ENCODE peak calls at places on chromosomes 13 and 19, in four cellular contexts. Z is body of pancreas, W is astrocyte of the cerebellum, P is transverse colon. U is an unnamed sample.

GRCh38 chr13:45048890-45049407 is 59.6 kb downstream of the GPALPP1 start:
- DNase-seq in Z (no peak), W (no peak), P (no peak), U (no peak)

GRCh38 chr19:50268046-50268445 is 61.1 kb downstream of the KCNC3 start:
- DNase-seq in Z (no peak), W (no peak), P (no peak), U (no peak)

GRCh38 chr13:46748300-46748699 is 48.7 kb downstream of the ESD start:
- DNase-seq in P (no peak), Z (no peak), W (no peak), U (peak; percentile 15)

GRCh38 chr19:10260141-10260584 is 8.1 kb downstream of the MRPL4 start:
- DNase-seq in Z (no peak), P (no peak), W (no peak), U (no peak)

GRCh38 chr19:42201489-42202289 is 15.8 kb downstream of the DEDD2 start:
- DNase-seq in W (no peak), P (peak; percentile 56), Z (no peak), U (no peak)

GRCh38 chr13:44045179-44045562 is 165.5 kb downstream of the LACC1 start:
- DNase-seq in Z (no peak), P (no peak), W (no peak), U (no peak)

GRCh38 chr19:19226204-19226603 is 14.4 kb downstream of the NCAN start:
- DNase-seq in P (no peak), Z (no peak), W (no peak), U (no peak)

GRCh38 chr19:41906271-41906670 is 22.0 kb downstream of the ERFL start:
- DNase-seq in W (no peak), Z (no peak), P (no peak), U (no peak)

DNA sequence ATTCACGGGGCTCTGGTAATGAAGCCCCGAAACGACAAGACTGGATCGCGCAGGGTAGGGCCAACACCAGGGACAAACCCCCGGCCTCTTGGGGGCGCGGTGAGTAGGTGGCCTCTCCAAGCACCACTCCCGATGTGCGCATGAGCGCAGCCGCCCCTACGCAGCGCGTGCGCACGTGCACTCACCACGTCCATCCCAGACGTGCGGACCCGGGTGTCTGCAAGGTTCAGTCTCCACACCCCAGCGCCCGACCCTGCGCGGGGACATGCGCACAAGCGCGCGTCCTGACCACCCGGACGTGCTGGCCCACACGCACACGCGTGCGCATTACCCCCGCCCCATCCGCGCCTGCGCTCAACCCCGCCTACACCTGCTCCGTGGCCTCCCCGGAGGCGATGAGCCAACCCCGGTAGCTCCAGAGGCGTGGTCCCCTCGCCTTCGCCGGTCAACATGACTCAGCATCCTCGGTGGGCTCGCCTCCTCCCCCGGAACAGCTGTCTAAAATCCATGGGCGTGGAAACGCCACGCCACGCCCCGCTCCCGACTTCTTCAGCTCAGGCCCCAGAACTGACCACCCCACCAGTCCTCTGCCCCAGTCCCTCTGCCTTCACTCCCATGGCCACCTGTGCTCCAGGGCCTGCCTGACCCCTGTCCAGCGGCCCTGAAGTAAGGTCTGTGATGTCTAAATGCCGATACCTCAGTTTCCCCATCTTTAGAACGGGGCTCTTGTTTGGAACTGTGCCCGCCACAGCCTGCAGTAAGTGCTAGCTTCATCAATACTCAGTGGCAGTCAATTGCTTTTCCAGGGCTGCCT is 5.6 kb upstream of the GPI start:
- DNase-seq in Z (peak; percentile 98), W (peak; percentile 84), P (peak; percentile 98), U (peak; percentile 99)
- TF ChIP-seq CTCF in Z (peak; percentile 66), W (peak; percentile 59), P (peak; percentile 38), U (peak; percentile 50)

GRCh38 chr19:55451163-55451521 is 8.0 kb upstream of the SHISA7 start:
- DNase-seq in P (no peak), Z (no peak), W (no peak), U (no peak)
- TF ChIP-seq CTCF in P (no peak), Z (no peak), W (no peak), U (no peak)

DNA sequence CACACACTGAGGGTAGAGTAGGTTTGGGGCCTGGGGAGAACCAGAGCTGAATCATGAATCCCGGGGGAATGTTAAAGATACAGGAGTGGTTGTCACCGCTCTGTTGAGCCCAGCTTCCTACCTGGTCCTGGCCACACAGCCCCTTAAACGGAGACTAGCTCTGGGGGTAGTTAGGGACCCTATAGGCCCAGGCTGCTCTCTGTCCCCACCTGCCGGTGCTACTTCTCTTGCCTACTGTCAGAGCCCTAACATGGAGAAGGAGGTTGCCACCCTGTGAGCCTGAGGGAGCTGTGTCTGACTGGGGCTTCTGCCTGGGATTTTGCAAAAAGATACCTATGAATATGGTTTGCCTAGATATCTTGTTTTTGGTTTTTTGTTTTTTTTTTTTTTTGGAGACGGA is 36.6 kb upstream of the ZNF429 start:
- DNase-seq in W (no peak), Z (peak; percentile 16), P (no peak), U (no peak)
- TF ChIP-seq CTCF in W (no peak), Z (no peak), P (no peak), U (no peak)

GRCh38 chr13:53141336-53141735 is 112.7 kb downstream of the OLFM4 start:
- DNase-seq in P (no peak), W (no peak), Z (no peak), U (no peak)
- TF ChIP-seq CTCF in P (no peak), W (no peak), Z (no peak), U (no peak)

GRCh38 chr19:29018542-29018941 is 194.4 kb downstream of the UQCRFS1 start:
- DNase-seq in Z (no peak), P (no peak), W (no peak), U (no peak)

GRCh38 chr19:29015569-29015968 is 197.4 kb downstream of the UQCRFS1 start:
- DNase-seq in Z (no peak), W (no peak), P (no peak), U (no peak)

GRCh38 chr19:29016353-29016752 is 196.6 kb downstream of the UQCRFS1 start:
- DNase-seq in W (no peak), Z (no peak), P (no peak), U (no peak)

GRCh38 chr19:29017788-29018187 is 195.2 kb downstream of the UQCRFS1 start:
- DNase-seq in W (no peak), P (no peak), Z (no peak), U (no peak)

GRCh38 chr19:29016926-29017760 is 195.8 kb downstream of the UQCRFS1 start:
- DNase-seq in P (no peak), W (no peak), Z (no peak), U (no peak)
- TF ChIP-seq CTCF in P (no peak), W (no peak), Z (no peak), U (no peak)

GRCh38 chr13:48004201-48004600 is 3.1 kb upstream of the SUCLA2 start:
- DNase-seq in P (no peak), W (no peak), Z (no peak), U (no peak)
- TF ChIP-seq CTCF in P (no peak), W (no peak), Z (no peak), U (no peak)

GRCh38 chr19:16334421-16334820 is 9.8 kb downstream of the KLF2 start:
- DNase-seq in P (no peak), Z (no peak), W (no peak), U (no peak)

GRCh38 chr19:16337809-16338469 is 13.3 kb downstream of the KLF2 start:
- DNase-seq in P (no peak), W (no peak), Z (no peak), U (no peak)

GRCh38 chr19:16332991-16333624 is 8.5 kb downstream of the KLF2 start:
- DNase-seq in W (no peak), Z (no peak), P (no peak), U (no peak)

GRCh38 chr19:16336571-16336970 is 11.9 kb downstream of the KLF2 start:
- DNase-seq in P (no peak), Z (no peak), W (peak; percentile 65), U (peak; percentile 56)

GRCh38 chr19:16335226-16335625 is 10.6 kb downstream of the KLF2 start:
- DNase-seq in W (no peak), Z (no peak), P (no peak), U (no peak)
- TF ChIP-seq CTCF in W (no peak), Z (no peak), P (no peak), U (no peak)

GRCh38 chr19:35996777-35997176 is 1.8 kb downstream of the SDHAF1 start:
- DNase-seq in Z (no peak), W (no peak), P (no peak), U (no peak)

GRCh38 chr19:35992902-35993765 is 1.9 kb upstream of the SDHAF1 start:
- DNase-seq in W (no peak), P (no peak), Z (no peak), U (no peak)

GRCh38 chr19:35991731-35992450 is 3.1 kb upstream of the SDHAF1 start:
- DNase-seq in P (no peak), Z (no peak), W (no peak), U (no peak)

GRCh38 chr19:35994868-35995654 is at the start of gene SDHAF1:
- DNase-seq in Z (peak; percentile 97), P (peak; percentile 98), W (peak; percentile 78), U (peak; percentile 92)

GRCh38 chr19:35995655-35995993 is 636 bp downstream of the SDHAF1 start:
- DNase-seq in W (no peak), P (peak; percentile 58), Z (peak; percentile 58), U (peak; percentile 56)
- TF ChIP-seq CTCF in W (no peak), P (no peak), Z (no peak), U (no peak)

GRCh38 chr19:38221919-38222828 is 1.8 kb downstream of the DPF1 start:
- DNase-seq in W (no peak), Z (no peak), P (no peak), U (no peak)

GRCh38 chr19:38221421-38221820 is 2.6 kb downstream of the DPF1 start:
- DNase-seq in Z (no peak), W (no peak), P (no peak), U (no peak)

GRCh38 chr19:38218204-38218603 is 5.8 kb downstream of the DPF1 start:
- DNase-seq in W (no peak), Z (no peak), P (no peak), U (no peak)

GRCh38 chr19:38216785-38217746 is 7.0 kb downstream of the DPF1 start:
- DNase-seq in Z (no peak), P (peak; percentile 21), W (no peak), U (no peak)

GRCh38 chr19:38219221-38219620 is 4.8 kb downstream of the DPF1 start:
- DNase-seq in W (no peak), P (no peak), Z (no peak), U (no peak)
- TF ChIP-seq CTCF in W (no peak), P (no peak), Z (no peak), U (no peak)

U was measured in foreskin fibroblast.